ENCODE peak calls at places on chromosomes 5 and 9, in four cellular contexts. One of them, this sample, is unnamed.

GRCh38 chr9:95171596-95171995 is 145.9 kb downstream of the FANCC start:
- DNase-seq in progenitor cell of endocrine pancreas: no peak
- DNase-seq in stimulated activated CD4-positive, alpha-beta T cell treated with anti-CD3 and anti-CD28 coated beads, Interleukin-2, amount 100 ng/mL, for 24 hours: no peak
- DNase-seq in stimulated activated CD8-positive, alpha-beta memory T cell treated with anti-CD3 and anti-CD28 coated beads, Interleukin-2, amount 100 ng/mL, for 48 hours: no peak
- DNase-seq in this sample: no peak

GRCh38 chr9:33263936-33264472 is 504 bp downstream of the BAG1 start:
- DNase-seq in progenitor cell of endocrine pancreas: peak; percentile 25
- DNase-seq in stimulated activated CD4-positive, alpha-beta T cell treated with anti-CD3 and anti-CD28 coated beads, Interleukin-2, amount 100 ng/mL, for 24 hours: peak; percentile 57
- DNase-seq in stimulated activated CD8-positive, alpha-beta memory T cell treated with anti-CD3 and anti-CD28 coated beads, Interleukin-2, amount 100 ng/mL, for 48 hours: peak; percentile 28
- DNase-seq in this sample: no peak

GRCh38 chr9:112422417-112423148 is 42.7 kb downstream of the HSDL2 start:
- DNase-seq in progenitor cell of endocrine pancreas: no peak
- DNase-seq in stimulated activated CD4-positive, alpha-beta T cell treated with anti-CD3 and anti-CD28 coated beads, Interleukin-2, amount 100 ng/mL, for 24 hours: no peak
- DNase-seq in stimulated activated CD8-positive, alpha-beta memory T cell treated with anti-CD3 and anti-CD28 coated beads, Interleukin-2, amount 100 ng/mL, for 48 hours: no peak
- DNase-seq in this sample: no peak

GRCh38 chr9:33151007-33151557 is 16.1 kb downstream of the B4GALT1 start:
- DNase-seq in progenitor cell of endocrine pancreas: no peak
- DNase-seq in stimulated activated CD4-positive, alpha-beta T cell treated with anti-CD3 and anti-CD28 coated beads, Interleukin-2, amount 100 ng/mL, for 24 hours: no peak
- DNase-seq in stimulated activated CD8-positive, alpha-beta memory T cell treated with anti-CD3 and anti-CD28 coated beads, Interleukin-2, amount 100 ng/mL, for 48 hours: no peak
- DNase-seq in this sample: no peak

GRCh38 chr5:123809594-123810172 is 297.7 kb downstream of the CSNK1G3 start:
- DNase-seq in progenitor cell of endocrine pancreas: no peak
- DNase-seq in stimulated activated CD4-positive, alpha-beta T cell treated with anti-CD3 and anti-CD28 coated beads, Interleukin-2, amount 100 ng/mL, for 24 hours: no peak
- DNase-seq in stimulated activated CD8-positive, alpha-beta memory T cell treated with anti-CD3 and anti-CD28 coated beads, Interleukin-2, amount 100 ng/mL, for 48 hours: no peak
- DNase-seq in this sample: no peak

GRCh38 chr5:173201636-173202265 is 33.3 kb downstream of the NKX2-5 start:
- DNase-seq in progenitor cell of endocrine pancreas: no peak
- DNase-seq in stimulated activated CD4-positive, alpha-beta T cell treated with anti-CD3 and anti-CD28 coated beads, Interleukin-2, amount 100 ng/mL, for 24 hours: no peak
- DNase-seq in stimulated activated CD8-positive, alpha-beta memory T cell treated with anti-CD3 and anti-CD28 coated beads, Interleukin-2, amount 100 ng/mL, for 48 hours: no peak
- DNase-seq in this sample: no peak

GRCh38 chr5:135133698-135134515 is 99.9 kb upstream of the PITX1 start:
- DNase-seq in progenitor cell of endocrine pancreas: no peak
- DNase-seq in stimulated activated CD4-positive, alpha-beta T cell treated with anti-CD3 and anti-CD28 coated beads, Interleukin-2, amount 100 ng/mL, for 24 hours: no peak
- DNase-seq in stimulated activated CD8-positive, alpha-beta memory T cell treated with anti-CD3 and anti-CD28 coated beads, Interleukin-2, amount 100 ng/mL, for 48 hours: no peak
- DNase-seq in this sample: no peak

GRCh38 chr5:33049845-33050244 is 338.7 kb downstream of the NPR3 start:
- DNase-seq in progenitor cell of endocrine pancreas: no peak
- DNase-seq in stimulated activated CD4-positive, alpha-beta T cell treated with anti-CD3 and anti-CD28 coated beads, Interleukin-2, amount 100 ng/mL, for 24 hours: no peak
- DNase-seq in stimulated activated CD8-positive, alpha-beta memory T cell treated with anti-CD3 and anti-CD28 coated beads, Interleukin-2, amount 100 ng/mL, for 48 hours: no peak
- DNase-seq in this sample: no peak

GRCh38 chr9:12996971-12997370 is 222.2 kb downstream of the LURAP1L start:
- DNase-seq in progenitor cell of endocrine pancreas: no peak
- DNase-seq in stimulated activated CD4-positive, alpha-beta T cell treated with anti-CD3 and anti-CD28 coated beads, Interleukin-2, amount 100 ng/mL, for 24 hours: no peak
- DNase-seq in stimulated activated CD8-positive, alpha-beta memory T cell treated with anti-CD3 and anti-CD28 coated beads, Interleukin-2, amount 100 ng/mL, for 48 hours: no peak
- DNase-seq in this sample: no peak

GRCh38 chr9:111604054-111604615 is 4.7 kb upstream of the PTGR1 start:
- DNase-seq in progenitor cell of endocrine pancreas: no peak
- DNase-seq in stimulated activated CD4-positive, alpha-beta T cell treated with anti-CD3 and anti-CD28 coated beads, Interleukin-2, amount 100 ng/mL, for 24 hours: no peak
- DNase-seq in stimulated activated CD8-positive, alpha-beta memory T cell treated with anti-CD3 and anti-CD28 coated beads, Interleukin-2, amount 100 ng/mL, for 48 hours: no peak
- DNase-seq in this sample: no peak

GRCh38 chr5:171537463-171537862 is 118.0 kb downstream of the FGF18 start:
- DNase-seq in progenitor cell of endocrine pancreas: no peak
- DNase-seq in stimulated activated CD4-positive, alpha-beta T cell treated with anti-CD3 and anti-CD28 coated beads, Interleukin-2, amount 100 ng/mL, for 24 hours: no peak
- DNase-seq in stimulated activated CD8-positive, alpha-beta memory T cell treated with anti-CD3 and anti-CD28 coated beads, Interleukin-2, amount 100 ng/mL, for 48 hours: no peak
- DNase-seq in this sample: no peak

GRCh38 chr9:4430492-4431261 is 59.6 kb upstream of the SLC1A1 start:
- DNase-seq in progenitor cell of endocrine pancreas: no peak
- DNase-seq in stimulated activated CD4-positive, alpha-beta T cell treated with anti-CD3 and anti-CD28 coated beads, Interleukin-2, amount 100 ng/mL, for 24 hours: no peak
- DNase-seq in stimulated activated CD8-positive, alpha-beta memory T cell treated with anti-CD3 and anti-CD28 coated beads, Interleukin-2, amount 100 ng/mL, for 48 hours: no peak
- DNase-seq in this sample: no peak

GRCh38 chr9:36501727-36502126 is 71.0 kb upstream of the MELK start:
- DNase-seq in progenitor cell of endocrine pancreas: no peak
- DNase-seq in stimulated activated CD4-positive, alpha-beta T cell treated with anti-CD3 and anti-CD28 coated beads, Interleukin-2, amount 100 ng/mL, for 24 hours: no peak
- DNase-seq in stimulated activated CD8-positive, alpha-beta memory T cell treated with anti-CD3 and anti-CD28 coated beads, Interleukin-2, amount 100 ng/mL, for 48 hours: no peak
- DNase-seq in this sample: no peak

GRCh38 chr9:4334439-4334838 is 34.6 kb upstream of the GLIS3 start:
- DNase-seq in progenitor cell of endocrine pancreas: peak; percentile 19
- DNase-seq in stimulated activated CD4-positive, alpha-beta T cell treated with anti-CD3 and anti-CD28 coated beads, Interleukin-2, amount 100 ng/mL, for 24 hours: no peak
- DNase-seq in stimulated activated CD8-positive, alpha-beta memory T cell treated with anti-CD3 and anti-CD28 coated beads, Interleukin-2, amount 100 ng/mL, for 48 hours: no peak
- DNase-seq in this sample: no peak

GRCh38 chr9:115090486-115090885 is 27.5 kb downstream of the TNC start:
- DNase-seq in progenitor cell of endocrine pancreas: no peak
- DNase-seq in stimulated activated CD4-positive, alpha-beta T cell treated with anti-CD3 and anti-CD28 coated beads, Interleukin-2, amount 100 ng/mL, for 24 hours: no peak
- DNase-seq in stimulated activated CD8-positive, alpha-beta memory T cell treated with anti-CD3 and anti-CD28 coated beads, Interleukin-2, amount 100 ng/mL, for 48 hours: no peak
- DNase-seq in this sample: no peak

GRCh38 chr9:68560131-68560844 is 19.6 kb upstream of the TMEM252 start:
- DNase-seq in progenitor cell of endocrine pancreas: no peak
- DNase-seq in stimulated activated CD4-positive, alpha-beta T cell treated with anti-CD3 and anti-CD28 coated beads, Interleukin-2, amount 100 ng/mL, for 24 hours: peak; percentile 53
- DNase-seq in stimulated activated CD8-positive, alpha-beta memory T cell treated with anti-CD3 and anti-CD28 coated beads, Interleukin-2, amount 100 ng/mL, for 48 hours: peak; percentile 34
- DNase-seq in this sample: peak; percentile 30